ENCODE peak calls at places on chromosomes 12 and 14, in five cellular contexts. One of them, this sample, is unnamed. For H3K4me1, the result is how much of the 10 kb centered on the place peaks cover.

GRCh38 chr12:46538976-46539375 is 166.4 kb upstream of the SLC38A2 start:
- DNase-seq in A549: no peak
- DNase-seq in adrenal gland: no peak
- DNase-seq in psoas muscle: no peak
- DNase-seq in uterus: no peak
- DNase-seq in this sample: no peak

GRCh38 chr14:76644875-76645518 is 116.3 kb upstream of the VASH1 start:
- DNase-seq in A549: peak
- DNase-seq in adrenal gland: peak
- DNase-seq in psoas muscle: no peak
- DNase-seq in uterus: no peak
- DNase-seq in this sample: no peak

GRCh38 chr12:8819676-8819980 is 2.8 kb upstream of the A2ML1 start:
- DNase-seq in A549: peak
- DNase-seq in adrenal gland: no peak
- DNase-seq in psoas muscle: no peak
- DNase-seq in uterus: no peak
- DNase-seq in this sample: no peak

GRCh38 chr14:65628664-65629063 is 216.1 kb downstream of the FUT8 start:
- DNase-seq in A549: no peak
- DNase-seq in adrenal gland: no peak
- DNase-seq in psoas muscle: no peak
- DNase-seq in uterus: no peak
- DNase-seq in this sample: no peak

GRCh38 chr14:68596211-68596610 is 196.7 kb downstream of the ZFP36L1 start:
- DNase-seq in A549: no peak
- DNase-seq in adrenal gland: no peak
- DNase-seq in psoas muscle: no peak
- DNase-seq in uterus: no peak
- DNase-seq in this sample: no peak

GRCh38 chr12:47383942-47384341 is 304.2 kb upstream of the AMIGO2 start:
- DNase-seq in A549: peak
- DNase-seq in adrenal gland: no peak
- DNase-seq in psoas muscle: no peak
- DNase-seq in uterus: no peak
- DNase-seq in this sample: no peak

GRCh38 chr14:65137648-65138317 is 35.5 kb upstream of the MAX start:
- DNase-seq in A549: no peak
- DNase-seq in adrenal gland: no peak
- DNase-seq in psoas muscle: no peak
- DNase-seq in uterus: peak
- DNase-seq in this sample: no peak

GRCh38 chr12:80412343-80412953 is 31.6 kb upstream of the PTPRQ start:
- DNase-seq in A549: peak
- DNase-seq in adrenal gland: no peak
- DNase-seq in psoas muscle: no peak
- DNase-seq in uterus: no peak
- DNase-seq in this sample: no peak

GRCh38 chr12:5003025-5003666 is 40.5 kb upstream of the KCNA5 start:
- DNase-seq in A549: peak
- DNase-seq in adrenal gland: peak
- DNase-seq in psoas muscle: peak
- DNase-seq in uterus: peak
- DNase-seq in this sample: peak

GRCh38 chr14:99537399-99537798 is 56.2 kb downstream of the CCNK start:
- DNase-seq in A549: peak
- DNase-seq in adrenal gland: peak
- DNase-seq in psoas muscle: no peak
- DNase-seq in uterus: peak
- DNase-seq in this sample: no peak

GRCh38 chr12:52714887-52715281 is 11.6 kb upstream of the KRT77 start:
- DNase-seq in A549: no peak
- DNase-seq in adrenal gland: no peak
- DNase-seq in psoas muscle: no peak
- DNase-seq in uterus: no peak
- DNase-seq in this sample: no peak

GRCh38 chr12:52713960-52714886 is 10.9 kb upstream of the KRT77 start:
- DNase-seq in A549: peak
- DNase-seq in adrenal gland: no peak
- DNase-seq in psoas muscle: no peak
- DNase-seq in uterus: no peak
- DNase-seq in this sample: no peak

GRCh38 chr12:52720487-52720886 is 17.2 kb upstream of the KRT77 start:
- DNase-seq in A549: peak
- DNase-seq in adrenal gland: no peak
- DNase-seq in psoas muscle: no peak
- DNase-seq in uterus: no peak
- DNase-seq in this sample: no peak

GRCh38 chr12:52715416-52715815 is 12.1 kb upstream of the KRT77 start:
- DNase-seq in A549: peak
- DNase-seq in adrenal gland: no peak
- DNase-seq in psoas muscle: no peak
- DNase-seq in uterus: no peak
- DNase-seq in this sample: no peak

DNA sequence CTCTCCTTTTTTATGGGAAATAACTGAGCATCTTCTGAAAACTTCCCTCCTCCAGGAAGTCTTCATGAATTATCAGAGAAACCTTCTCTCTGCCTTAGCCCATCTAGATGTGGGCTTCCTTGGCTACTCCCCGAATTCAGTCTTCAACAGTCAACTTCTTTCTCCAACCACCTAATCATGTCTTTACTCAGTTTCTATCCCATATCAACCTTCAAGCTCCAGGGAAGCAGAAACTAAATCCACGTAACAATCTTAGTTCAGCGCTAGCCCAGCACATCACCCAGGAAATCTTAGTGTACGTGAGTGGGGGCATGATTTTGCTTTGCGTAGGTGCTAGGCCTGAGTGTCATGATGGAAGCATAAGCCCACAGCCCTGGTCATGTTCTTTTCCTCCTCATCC is 12.7 kb upstream of the KRT77 start:
- DNase-seq in A549: no peak
- DNase-seq in adrenal gland: no peak
- DNase-seq in psoas muscle: no peak
- DNase-seq in uterus: no peak
- DNase-seq in this sample: no peak
- H3K4me1 ChIP-seq in A549: under half
- H3K4me1 ChIP-seq in adrenal gland: under half
- H3K4me1 ChIP-seq in psoas muscle: under half
- H3K4me1 ChIP-seq in uterus: under half
- H3K4me1 ChIP-seq in this sample: under half

GRCh38 chr14:75068294-75069020 is 984 bp upstream of the ZC2HC1C start:
- DNase-seq in A549: no peak
- DNase-seq in adrenal gland: no peak
- DNase-seq in psoas muscle: no peak
- DNase-seq in uterus: no peak
- DNase-seq in this sample: no peak
- H3K27ac ChIP-seq in A549: peak
- H3K27ac ChIP-seq in adrenal gland: peak
- H3K27ac ChIP-seq in psoas muscle: peak
- H3K27ac ChIP-seq in uterus: peak
- H3K27ac ChIP-seq in this sample: peak

GRCh38 chr14:61539631-61540030 is 155.7 kb upstream of the HIF1A start:
- DNase-seq in A549: no peak
- DNase-seq in adrenal gland: no peak
- DNase-seq in psoas muscle: no peak
- DNase-seq in uterus: no peak
- DNase-seq in this sample: no peak

GRCh38 chr14:61537567-61538463 is 157.5 kb upstream of the HIF1A start:
- DNase-seq in A549: peak
- DNase-seq in adrenal gland: peak
- DNase-seq in psoas muscle: no peak
- DNase-seq in uterus: no peak
- DNase-seq in this sample: peak

GRCh38 chr14:61540931-61541330 is 154.4 kb upstream of the HIF1A start:
- DNase-seq in A549: no peak
- DNase-seq in adrenal gland: no peak
- DNase-seq in psoas muscle: no peak
- DNase-seq in uterus: no peak
- DNase-seq in this sample: no peak

GRCh38 chr14:61536661-61537566 is 158.4 kb upstream of the HIF1A start:
- DNase-seq in A549: peak
- DNase-seq in adrenal gland: no peak
- DNase-seq in psoas muscle: no peak
- DNase-seq in uterus: no peak
- DNase-seq in this sample: no peak

GRCh38 chr14:61538464-61539022 is 156.8 kb upstream of the HIF1A start:
- DNase-seq in A549: no peak
- DNase-seq in adrenal gland: no peak
- DNase-seq in psoas muscle: no peak
- DNase-seq in uterus: no peak
- DNase-seq in this sample: no peak
- TF ChIP-seq CTCF in A549: no peak
- TF ChIP-seq CTCF in adrenal gland: no peak
- TF ChIP-seq CTCF in psoas muscle: no peak
- TF ChIP-seq CTCF in uterus: no peak
- TF ChIP-seq CTCF in this sample: no peak

GRCh38 chr12:53005986-53006809 is at the start of gene EIF4B:
- DNase-seq in A549: peak
- DNase-seq in adrenal gland: peak
- DNase-seq in psoas muscle: peak
- DNase-seq in uterus: peak
- DNase-seq in this sample: peak
- H3K4me1 ChIP-seq in A549: under half
- H3K4me1 ChIP-seq in adrenal gland: half or more
- H3K4me1 ChIP-seq in psoas muscle: half or more
- H3K4me1 ChIP-seq in uterus: under half
- H3K4me1 ChIP-seq in this sample: under half

DNA sequence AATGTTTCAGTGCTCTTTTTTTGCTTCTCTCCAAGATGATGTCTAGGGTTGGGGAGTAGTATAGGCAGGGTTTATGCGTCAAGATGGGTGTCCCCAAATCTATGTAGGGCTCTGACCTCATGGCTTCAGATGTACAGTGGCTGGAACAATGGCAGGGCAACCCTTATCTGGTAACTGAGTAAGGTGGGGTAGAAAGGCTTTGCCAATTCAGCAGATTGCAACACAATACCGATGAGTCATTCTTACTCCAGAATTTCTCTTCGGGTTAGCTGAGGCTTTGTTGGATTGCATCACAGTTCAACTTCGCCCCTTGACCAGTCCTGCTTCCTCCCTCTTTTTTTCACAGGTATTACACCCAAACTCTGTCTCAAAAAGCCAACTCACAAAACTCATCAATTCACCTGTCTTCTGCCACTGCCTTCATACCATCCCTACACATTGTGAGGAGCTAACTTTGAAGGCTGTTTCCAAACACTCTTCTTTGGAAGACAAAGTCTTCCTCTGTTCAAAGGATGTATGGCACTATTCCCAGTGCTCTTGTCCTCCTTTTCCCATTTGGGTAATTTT is 190.2 kb upstream of the CNOT2 start:
- DNase-seq in A549: peak
- DNase-seq in adrenal gland: peak
- DNase-seq in psoas muscle: no peak
- DNase-seq in uterus: peak
- DNase-seq in this sample: peak
- H3K27ac ChIP-seq in A549: peak
- H3K27ac ChIP-seq in adrenal gland: no peak
- H3K27ac ChIP-seq in psoas muscle: no peak
- H3K27ac ChIP-seq in uterus: no peak
- H3K27ac ChIP-seq in this sample: no peak

DNA sequence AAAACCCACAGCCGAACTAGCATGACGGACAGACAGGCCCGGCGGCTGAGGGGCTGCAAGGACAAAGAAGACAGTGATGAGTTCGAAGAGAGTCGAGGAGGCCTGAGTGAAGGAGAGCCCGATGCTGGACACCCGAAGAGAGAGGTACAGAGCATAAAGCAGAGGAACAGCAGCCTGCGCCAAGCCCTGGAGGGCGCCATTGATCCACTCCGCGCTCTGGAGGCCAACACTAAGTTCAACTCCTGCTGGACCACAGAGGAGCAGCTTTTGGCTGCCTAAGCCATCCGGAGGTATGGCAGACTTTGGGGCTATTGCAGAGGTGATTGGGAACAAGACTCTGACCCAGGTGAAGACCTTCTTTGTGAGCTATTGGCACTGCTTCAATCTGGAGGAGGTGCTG is 7.8 kb upstream of the PLXNC1 start:
- DNase-seq in A549: peak
- DNase-seq in adrenal gland: no peak
- DNase-seq in psoas muscle: no peak
- DNase-seq in uterus: no peak
- DNase-seq in this sample: no peak
- TF ChIP-seq CTCF in A549: peak
- TF ChIP-seq CTCF in adrenal gland: peak
- TF ChIP-seq CTCF in psoas muscle: no peak
- TF ChIP-seq CTCF in uterus: no peak
- TF ChIP-seq CTCF in this sample: peak